ENCODE peak calls at places on chromosomes 13 and 19, in six cellular contexts. Y, X, M, I, O and B are unnamed samples.

GRCh38 chr13:78827471-78827870 is 168.5 kb upstream of the OBI1 start:
- DNase-seq in Y (no peak), X (no peak), M (no peak), I (no peak), O (no peak), B (no peak)

GRCh38 chr13:65631078-65631477 is 1599.1 kb downstream of the PCDH9 start:
- DNase-seq in Y (no peak), X (no peak), M (no peak), I (no peak), O (no peak), B (no peak)

GRCh38 chr19:32367063-32367462 is 21.7 kb downstream of the ZNF507 start:
- DNase-seq in Y (no peak), X (no peak), M (no peak), I (no peak), O (no peak), B (no peak)

GRCh38 chr13:44757671-44758070 is 181.5 kb upstream of the TSC22D1 start:
- DNase-seq in Y (no peak), X (no peak), M (no peak), I (no peak), O (no peak), B (no peak)

GRCh38 chr13:74201530-74201929 is 67.3 kb upstream of the KLF12 start:
- DNase-seq in Y (no peak), X (no peak), M (no peak), I (no peak), O (no peak), B (no peak)

GRCh38 chr19:6064016-6064702 is 46.1 kb downstream of the RFX2 start:
- DNase-seq in Y (peak; percentile 77), X (no peak), M (no peak), I (no peak), O (peak; percentile 32), B (no peak)

GRCh38 chr13:74080762-74081161 is 53.4 kb downstream of the KLF12 start:
- DNase-seq in Y (no peak), X (no peak), M (no peak), I (no peak), O (no peak), B (no peak)

GRCh38 chr13:26255717-26256277 is 1.9 kb downstream of the CDK8 start:
- DNase-seq in Y (no peak), X (no peak), M (no peak), I (peak; percentile 10), O (peak; percentile 9), B (peak; percentile 2)

GRCh38 chr19:56670961-56671612 is 470 bp downstream of the ZNF835 start:
- DNase-seq in Y (peak; percentile 1), X (peak; percentile 6), M (no peak), I (no peak), O (no peak), B (no peak)

GRCh38 chr19:29678484-29679106 is 13.3 kb downstream of the PLEKHF1 start:
- DNase-seq in Y (no peak), X (no peak), M (no peak), I (no peak), O (no peak), B (no peak)

GRCh38 chr19:34430738-34431625 is 2.8 kb downstream of the UBA2 start:
- DNase-seq in Y (peak; percentile 69), X (peak; percentile 20), M (peak; percentile 35), I (peak; percentile 73), O (peak; percentile 41), B (peak; percentile 26)

GRCh38 chr13:112715715-112716460 is 26.1 kb downstream of the ATP11A start:
- DNase-seq in Y (no peak), X (no peak), M (no peak), I (no peak), O (no peak), B (no peak)

GRCh38 chr19:39154626-39155100 is 29.1 kb downstream of the PAK4 start:
- DNase-seq in Y (peak; percentile 92), X (no peak), M (peak; percentile 38), I (no peak), O (no peak), B (no peak)

GRCh38 chr19:43455321-43456113 is 9.9 kb downstream of the LYPD3 start:
- DNase-seq in Y (peak; percentile 56), X (no peak), M (no peak), I (no peak), O (no peak), B (no peak)

GRCh38 chr13:38141792-38142191 is 207.9 kb upstream of the UFM1 start:
- DNase-seq in Y (no peak), X (no peak), M (no peak), I (peak; percentile 35), O (peak; percentile 35), B (peak; percentile 33)

GRCh38 chr19:4246767-4247593 is at the start of gene YJU2:
- DNase-seq in Y (peak; percentile 100), X (peak; percentile 100), M (peak; percentile 99), I (peak; percentile 99), O (peak; percentile 99), B (peak; percentile 98)

GRCh38 chr13:37884026-37884425 is 14.5 kb upstream of the TRPC4 start:
- DNase-seq in Y (no peak), X (no peak), M (no peak), I (no peak), O (no peak), B (no peak)

GRCh38 chr19:7720351-7720750 is 11.6 kb downstream of the CLEC4G start:
- DNase-seq in Y (peak; percentile 50), X (no peak), M (no peak), I (no peak), O (no peak), B (no peak)

GRCh38 chr13:106479849-106480400 is 55.5 kb downstream of the EFNB2 start:
- DNase-seq in Y (no peak), X (no peak), M (no peak), I (no peak), O (no peak), B (no peak)

GRCh38 chr13:100674848-100675659 is 459 bp upstream of the TMTC4 start:
- DNase-seq in Y (peak; percentile 99), X (peak; percentile 97), M (peak; percentile 92), I (peak; percentile 99), O (peak; percentile 98), B (peak; percentile 94)

GRCh38 chr13:63048648-63049047 is 1633.0 kb upstream of the PCDH20 start:
- DNase-seq in Y (no peak), X (no peak), M (peak; percentile 3), I (no peak), O (no peak), B (no peak)

GRCh38 chr13:33296793-33297425 is 11.4 kb upstream of the STARD13 start:
- DNase-seq in Y (peak; percentile 58), X (no peak), M (no peak), I (no peak), O (peak; percentile 73), B (peak; percentile 73)

GRCh38 chr19:50477751-50478515 is 1.3 kb upstream of the GARIN5A start:
- DNase-seq in Y (no peak), X (no peak), M (no peak), I (no peak), O (no peak), B (no peak)

GRCh38 chr19:50475101-50475568 is 1.2 kb upstream of the EMC10 start:
- DNase-seq in Y (no peak), X (no peak), M (no peak), I (no peak), O (no peak), B (no peak)

GRCh38 chr19:50475736-50476223 is 527 bp upstream of the EMC10 start:
- DNase-seq in Y (no peak), X (no peak), M (no peak), I (no peak), O (no peak), B (no peak)

GRCh38 chr19:50476943-50477264 is 256 bp upstream of the GARIN5A start:
- DNase-seq in Y (no peak), X (no peak), M (no peak), I (no peak), O (no peak), B (no peak)

DNA sequence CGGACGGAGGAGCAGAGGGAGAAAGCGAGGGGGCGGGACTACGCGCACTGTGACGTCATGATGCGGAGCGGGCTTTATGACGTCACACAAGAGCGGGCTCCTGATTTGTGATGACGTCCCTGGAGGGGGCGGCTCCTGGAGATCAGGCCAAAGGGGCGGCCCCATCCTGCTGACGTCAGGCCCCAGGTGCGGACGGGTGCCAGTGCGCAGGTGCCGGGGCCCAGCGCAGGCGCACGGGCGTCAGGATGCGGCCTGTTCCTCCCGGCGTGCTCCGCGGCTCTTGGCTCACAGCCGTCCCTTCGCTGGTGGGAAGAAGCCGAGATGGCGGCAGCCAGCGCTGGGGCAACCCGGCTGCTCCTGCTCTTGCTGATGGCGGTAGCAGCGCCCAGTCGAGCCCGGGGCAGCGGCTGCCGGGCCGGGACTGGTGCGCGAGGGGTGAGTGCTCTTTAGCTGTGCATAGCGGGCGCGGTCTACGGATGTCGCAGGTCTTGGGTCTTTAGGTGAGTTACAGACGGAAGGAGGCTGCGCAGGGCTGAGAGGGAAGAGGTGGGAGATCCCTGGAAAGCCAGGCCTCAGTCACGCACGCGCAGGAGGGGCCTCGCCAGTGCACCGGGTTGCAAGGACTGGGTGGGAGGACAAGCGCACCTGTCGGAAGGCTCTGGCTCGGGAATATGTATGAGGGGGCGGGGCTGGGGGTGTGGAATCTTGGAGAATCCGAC is at the start of the genes EMC10 and GARIN5A:
- DNase-seq in Y (peak; percentile 98), X (peak; percentile 93), M (peak; percentile 96), I (peak; percentile 94), O (peak; percentile 90), B (peak; percentile 82)
- H3K27ac ChIP-seq in Y (peak within 1 kb of the TSS; percentile 82), X (peak within 1 kb of the TSS; percentile 79), M (peak within 1 kb of the TSS; percentile 93), I (peak within 1 kb of the TSS; percentile 48), O (peak within 1 kb of the TSS; percentile 63), B (peak within 1 kb of the TSS; percentile 70)

DNA sequence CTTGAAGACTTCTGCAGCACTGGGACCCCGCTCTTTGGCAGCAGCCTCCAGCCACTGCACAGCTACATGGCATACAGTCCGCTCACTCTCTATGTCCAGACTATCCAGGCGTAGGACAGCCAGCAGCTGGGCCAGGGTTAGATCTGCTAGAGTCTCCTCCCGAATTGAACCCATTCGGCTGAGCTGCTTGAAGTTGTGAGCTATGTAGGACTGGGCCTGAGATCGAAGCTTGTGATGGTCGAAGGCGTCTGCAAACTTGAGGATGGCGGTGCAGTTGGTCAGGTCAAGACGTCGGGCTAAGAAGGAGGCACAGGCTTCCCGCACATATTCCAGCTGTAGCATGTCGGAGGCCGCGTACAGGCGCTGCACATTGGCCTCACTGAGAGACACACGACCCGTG is 900 bp downstream of the KBTBD7 start:
- DNase-seq in Y (no peak), X (no peak), M (no peak), I (no peak), O (no peak), B (no peak)
- H3K4me2 ChIP-seq in Y (peak overlapping the region; percentile 70), X (peak overlapping the region; percentile 33), M (peak overlapping the region; percentile 75), I (peak overlapping the region; percentile 83), O (no peak overlapping the region), B (peak overlapping the region; percentile 88)

GRCh38 chr13:88285329-88285728 is 614.2 kb downstream of the SLITRK5 start:
- DNase-seq in Y (no peak), X (no peak), M (no peak), I (no peak), O (no peak), B (no peak)
- H3K9ac ChIP-seq in Y (no peak overlapping the region), X (no peak overlapping the region), M (no peak overlapping the region), I (no peak overlapping the region), O (no peak overlapping the region), B (no peak overlapping the region)

GRCh38 chr13:110560606-110561334 is 752 bp downstream of the RAB20 start:
- DNase-seq in Y (peak; percentile 64), X (peak; percentile 48), M (no peak), I (peak; percentile 38), O (no peak), B (no peak)
- H3K27ac ChIP-seq in Y (peak overlapping the region; percentile 90), X (no peak overlapping the region), M (peak overlapping the region; percentile 87), I (no peak overlapping the region), O (peak overlapping the region; percentile 47), B (no peak overlapping the region)